ENCODE peak calls at places on chromosome 14, in six cellular contexts. One of them, this sample, is unnamed.

GRCh38 chr14:93033983-93034670 is 81.6 kb downstream of the ITPK1 start:
- DNase-seq in lung: no peak
- DNase-seq in tibial nerve: no peak
- DNase-seq in stomach: no peak
- DNase-seq in cardiac muscle cell: no peak
- DNase-seq in neural crest cell: no peak
- DNase-seq in this sample: peak

GRCh38 chr14:94532462-94532861 is 23.2 kb upstream of the SERPINA12 start:
- DNase-seq in lung: no peak
- DNase-seq in tibial nerve: no peak
- DNase-seq in stomach: no peak
- DNase-seq in cardiac muscle cell: peak
- DNase-seq in neural crest cell: no peak
- DNase-seq in this sample: no peak

GRCh38 chr14:88248606-88249005 is 74.5 kb downstream of the KCNK10 start:
- DNase-seq in lung: no peak
- DNase-seq in tibial nerve: no peak
- DNase-seq in stomach: no peak
- DNase-seq in cardiac muscle cell: peak
- DNase-seq in neural crest cell: no peak
- DNase-seq in this sample: no peak

GRCh38 chr14:68677476-68677875 is 115.4 kb downstream of the ZFP36L1 start:
- DNase-seq in lung: no peak
- DNase-seq in tibial nerve: no peak
- DNase-seq in stomach: no peak
- DNase-seq in cardiac muscle cell: no peak
- DNase-seq in neural crest cell: no peak
- DNase-seq in this sample: no peak

GRCh38 chr14:92106095-92106937 is at the start of gene ATXN3:
- DNase-seq in lung: peak
- DNase-seq in tibial nerve: peak
- DNase-seq in stomach: peak
- DNase-seq in cardiac muscle cell: peak
- DNase-seq in neural crest cell: peak
- DNase-seq in this sample: peak

GRCh38 chr14:86221000-86221399 is 691.1 kb downstream of the FLRT2 start:
- DNase-seq in lung: no peak
- DNase-seq in tibial nerve: no peak
- DNase-seq in stomach: no peak
- DNase-seq in cardiac muscle cell: no peak
- DNase-seq in neural crest cell: no peak
- DNase-seq in this sample: no peak

GRCh38 chr14:73888460-73888725 is 1.7 kb downstream of the ZNF410 start:
- DNase-seq in lung: no peak
- DNase-seq in tibial nerve: no peak
- DNase-seq in stomach: no peak
- DNase-seq in cardiac muscle cell: peak
- DNase-seq in neural crest cell: no peak
- DNase-seq in this sample: no peak

GRCh38 chr14:20632831-20633771 is 8.4 kb downstream of the OR6S1 start:
- DNase-seq in lung: peak
- DNase-seq in tibial nerve: no peak
- DNase-seq in stomach: peak
- DNase-seq in cardiac muscle cell: peak
- DNase-seq in neural crest cell: peak
- DNase-seq in this sample: peak

GRCh38 chr14:102088012-102088792 is 1.4 kb upstream of the HSP90AA1 start:
- DNase-seq in lung: peak
- DNase-seq in tibial nerve: peak
- DNase-seq in stomach: peak
- DNase-seq in cardiac muscle cell: peak
- DNase-seq in neural crest cell: peak
- DNase-seq in this sample: peak

GRCh38 chr14:58830121-58830520 is 192.4 kb downstream of the DACT1 start:
- DNase-seq in lung: no peak
- DNase-seq in tibial nerve: no peak
- DNase-seq in stomach: no peak
- DNase-seq in cardiac muscle cell: no peak
- DNase-seq in neural crest cell: no peak
- DNase-seq in this sample: no peak

GRCh38 chr14:104532191-104532555 is 47.4 kb upstream of the C14orf180 start:
- DNase-seq in lung: no peak
- DNase-seq in tibial nerve: no peak
- DNase-seq in stomach: no peak
- DNase-seq in cardiac muscle cell: no peak
- DNase-seq in neural crest cell: no peak
- DNase-seq in this sample: no peak

GRCh38 chr14:39218171-39218769 is 15.4 kb upstream of the MIA2 start:
- DNase-seq in lung: no peak
- DNase-seq in tibial nerve: no peak
- DNase-seq in stomach: no peak
- DNase-seq in cardiac muscle cell: peak
- DNase-seq in neural crest cell: no peak
- DNase-seq in this sample: no peak

DNA sequence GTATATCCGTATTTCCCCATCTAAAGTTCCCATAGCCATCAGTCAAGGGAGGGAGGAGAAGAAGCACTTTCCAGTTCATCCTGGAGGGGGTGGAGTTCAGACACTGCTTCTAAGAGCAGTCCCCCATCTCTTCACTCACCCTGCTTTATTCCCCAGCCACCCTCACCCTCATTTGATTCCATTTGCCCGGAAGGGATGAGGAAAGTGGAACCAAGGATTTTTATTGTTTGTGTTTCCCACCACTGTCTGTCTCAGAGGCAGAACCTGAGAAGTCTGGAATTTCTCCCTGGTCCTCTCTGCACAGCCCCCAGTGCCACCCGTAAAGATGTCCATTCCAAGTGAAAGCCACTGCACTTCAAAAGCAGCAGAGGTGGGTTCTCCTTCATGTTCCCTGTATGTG is 134.2 kb upstream of the HIF1A start:
- DNase-seq in lung: no peak
- DNase-seq in tibial nerve: no peak
- DNase-seq in stomach: no peak
- DNase-seq in cardiac muscle cell: peak
- DNase-seq in neural crest cell: no peak
- DNase-seq in this sample: no peak
- TF ChIP-seq CTCF in lung: no peak
- TF ChIP-seq CTCF in tibial nerve: no peak
- TF ChIP-seq CTCF in stomach: no peak
- TF ChIP-seq CTCF in cardiac muscle cell: peak
- TF ChIP-seq CTCF in neural crest cell: no peak
- TF ChIP-seq CTCF in this sample: no peak

DNA sequence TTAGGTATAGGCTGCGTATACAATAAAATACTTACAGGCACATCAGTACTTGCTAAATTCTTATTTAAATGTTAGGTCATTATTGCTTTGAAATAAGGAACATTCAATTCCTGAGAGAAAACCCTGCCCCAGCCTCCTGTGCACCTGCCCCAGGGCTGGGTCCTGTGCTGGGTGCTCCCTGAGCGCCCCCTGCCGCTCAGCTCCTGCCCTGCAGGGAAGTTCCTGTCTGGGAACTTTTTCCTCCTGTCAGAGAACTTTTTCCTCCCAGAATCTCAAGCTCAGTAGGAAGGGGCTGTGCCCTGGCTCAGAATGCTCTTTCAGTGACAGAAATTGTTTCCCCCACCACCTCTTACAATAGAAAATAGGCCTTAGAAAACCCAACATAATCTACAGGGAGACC is 751.1 kb downstream of the TMEM121 start:
- DNase-seq in lung: no peak
- DNase-seq in tibial nerve: no peak
- DNase-seq in stomach: peak
- DNase-seq in cardiac muscle cell: no peak
- DNase-seq in neural crest cell: no peak
- DNase-seq in this sample: peak
- TF ChIP-seq CTCF in lung: no peak
- TF ChIP-seq CTCF in tibial nerve: peak
- TF ChIP-seq CTCF in stomach: no peak
- TF ChIP-seq CTCF in cardiac muscle cell: no peak
- TF ChIP-seq CTCF in neural crest cell: no peak
- TF ChIP-seq CTCF in this sample: peak

DNA sequence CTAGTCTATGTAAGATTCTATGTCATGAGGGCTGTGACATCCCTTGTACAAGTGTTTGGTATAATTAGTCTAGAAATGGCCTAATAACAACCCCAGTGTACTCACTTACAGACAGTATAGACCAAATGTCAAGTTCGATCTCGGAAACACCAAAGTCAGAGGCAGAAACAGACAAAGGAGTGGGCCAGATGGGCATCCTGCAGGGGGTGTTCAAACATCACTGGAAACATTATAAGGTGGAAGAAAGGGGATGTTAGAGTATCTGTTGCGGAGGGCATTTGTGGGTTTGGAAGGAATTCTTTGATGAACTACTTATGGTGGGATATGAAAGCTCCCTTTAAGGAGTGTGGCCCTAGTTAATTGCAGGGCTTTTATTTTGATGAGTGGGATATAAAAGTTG is 134.6 kb downstream of the ESR2 start:
- DNase-seq in lung: no peak
- DNase-seq in tibial nerve: no peak
- DNase-seq in stomach: no peak
- DNase-seq in cardiac muscle cell: no peak
- DNase-seq in neural crest cell: no peak
- DNase-seq in this sample: no peak
- TF ChIP-seq CTCF in lung: no peak
- TF ChIP-seq CTCF in tibial nerve: no peak
- TF ChIP-seq CTCF in stomach: no peak
- TF ChIP-seq CTCF in cardiac muscle cell: peak
- TF ChIP-seq CTCF in neural crest cell: no peak
- TF ChIP-seq CTCF in this sample: peak

GRCh38 chr14:24308342-24309124 is 756 bp upstream of the CIDEB start:
- DNase-seq in lung: no peak
- DNase-seq in tibial nerve: no peak
- DNase-seq in stomach: no peak
- DNase-seq in cardiac muscle cell: no peak
- DNase-seq in neural crest cell: no peak
- DNase-seq in this sample: no peak
- TF ChIP-seq CTCF in lung: no peak
- TF ChIP-seq CTCF in tibial nerve: no peak
- TF ChIP-seq CTCF in stomach: no peak
- TF ChIP-seq CTCF in cardiac muscle cell: no peak
- TF ChIP-seq CTCF in neural crest cell: peak
- TF ChIP-seq CTCF in this sample: no peak

GRCh38 chr14:33611405-33612183 is 339.3 kb downstream of the EGLN3 start:
- DNase-seq in lung: no peak
- DNase-seq in tibial nerve: no peak
- DNase-seq in stomach: no peak
- DNase-seq in cardiac muscle cell: peak
- DNase-seq in neural crest cell: no peak
- DNase-seq in this sample: no peak

GRCh38 chr14:33617154-33617553 is 333.7 kb downstream of the EGLN3 start:
- DNase-seq in lung: no peak
- DNase-seq in tibial nerve: no peak
- DNase-seq in stomach: no peak
- DNase-seq in cardiac muscle cell: peak
- DNase-seq in neural crest cell: no peak
- DNase-seq in this sample: no peak

GRCh38 chr14:33610121-33610520 is 340.8 kb downstream of the EGLN3 start:
- DNase-seq in lung: no peak
- DNase-seq in tibial nerve: no peak
- DNase-seq in stomach: no peak
- DNase-seq in cardiac muscle cell: no peak
- DNase-seq in neural crest cell: no peak
- DNase-seq in this sample: no peak

DNA sequence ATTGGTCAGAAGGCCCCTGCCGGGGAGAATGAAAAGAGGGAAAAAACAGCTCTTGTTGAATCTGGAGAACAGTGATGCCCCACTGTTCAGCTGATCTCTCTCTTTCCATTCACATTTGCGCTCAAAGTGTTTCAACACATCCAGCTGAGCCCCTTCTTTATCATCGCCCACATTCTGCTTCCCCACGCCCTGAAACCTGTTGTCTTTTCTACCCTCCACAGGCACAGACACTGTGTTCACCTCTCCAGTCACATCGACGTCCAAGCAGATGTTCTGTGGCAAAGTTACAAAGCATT is 338.7 kb downstream of the EGLN3 start:
- DNase-seq in lung: no peak
- DNase-seq in tibial nerve: no peak
- DNase-seq in stomach: no peak
- DNase-seq in cardiac muscle cell: no peak
- DNase-seq in neural crest cell: no peak
- DNase-seq in this sample: no peak
- TF ChIP-seq CTCF in lung: no peak
- TF ChIP-seq CTCF in tibial nerve: no peak
- TF ChIP-seq CTCF in stomach: no peak
- TF ChIP-seq CTCF in cardiac muscle cell: no peak
- TF ChIP-seq CTCF in neural crest cell: no peak
- TF ChIP-seq CTCF in this sample: no peak

GRCh38 chr14:64801800-64802199 is 77.9 kb downstream of the SPTB start:
- DNase-seq in lung: no peak
- DNase-seq in tibial nerve: no peak
- DNase-seq in stomach: no peak
- DNase-seq in cardiac muscle cell: peak
- DNase-seq in neural crest cell: peak
- DNase-seq in this sample: peak
- TF ChIP-seq CTCF in lung: no peak
- TF ChIP-seq CTCF in tibial nerve: peak
- TF ChIP-seq CTCF in stomach: no peak
- TF ChIP-seq CTCF in cardiac muscle cell: peak
- TF ChIP-seq CTCF in neural crest cell: peak
- TF ChIP-seq CTCF in this sample: peak

GRCh38 chr14:79352026-79352425 is 859.3 kb downstream of the DIO2 start:
- DNase-seq in lung: no peak
- DNase-seq in tibial nerve: no peak
- DNase-seq in stomach: no peak
- DNase-seq in cardiac muscle cell: no peak
- DNase-seq in neural crest cell: no peak
- DNase-seq in this sample: no peak

GRCh38 chr14:79354336-79354735 is 857.0 kb downstream of the DIO2 start:
- DNase-seq in lung: no peak
- DNase-seq in tibial nerve: no peak
- DNase-seq in stomach: no peak
- DNase-seq in cardiac muscle cell: no peak
- DNase-seq in neural crest cell: no peak
- DNase-seq in this sample: no peak

GRCh38 chr14:79357307-79357706 is 854.0 kb downstream of the DIO2 start:
- DNase-seq in lung: no peak
- DNase-seq in tibial nerve: no peak
- DNase-seq in stomach: no peak
- DNase-seq in cardiac muscle cell: no peak
- DNase-seq in neural crest cell: no peak
- DNase-seq in this sample: no peak

GRCh38 chr14:79356040-79356439 is 855.3 kb downstream of the DIO2 start:
- DNase-seq in lung: no peak
- DNase-seq in tibial nerve: no peak
- DNase-seq in stomach: no peak
- DNase-seq in cardiac muscle cell: no peak
- DNase-seq in neural crest cell: no peak
- DNase-seq in this sample: no peak
- TF ChIP-seq CTCF in lung: no peak
- TF ChIP-seq CTCF in tibial nerve: peak
- TF ChIP-seq CTCF in stomach: no peak
- TF ChIP-seq CTCF in cardiac muscle cell: no peak
- TF ChIP-seq CTCF in neural crest cell: no peak
- TF ChIP-seq CTCF in this sample: no peak

GRCh38 chr14:22822619-22823551 is 6.8 kb upstream of the MRPL52 start:
- DNase-seq in lung: peak
- DNase-seq in tibial nerve: peak
- DNase-seq in stomach: peak
- DNase-seq in cardiac muscle cell: peak
- DNase-seq in neural crest cell: peak
- DNase-seq in this sample: peak
- TF ChIP-seq CTCF in lung: peak
- TF ChIP-seq CTCF in tibial nerve: peak
- TF ChIP-seq CTCF in stomach: no peak
- TF ChIP-seq CTCF in cardiac muscle cell: peak
- TF ChIP-seq CTCF in neural crest cell: peak
- TF ChIP-seq CTCF in this sample: peak

GRCh38 chr14:100827751-100828447 is 2.0 kb downstream of the MEG3 start:
- DNase-seq in lung: no peak
- DNase-seq in tibial nerve: no peak
- DNase-seq in stomach: no peak
- DNase-seq in cardiac muscle cell: peak
- DNase-seq in neural crest cell: no peak
- DNase-seq in this sample: no peak
- TF ChIP-seq CTCF in lung: no peak
- TF ChIP-seq CTCF in tibial nerve: peak
- TF ChIP-seq CTCF in stomach: no peak
- TF ChIP-seq CTCF in cardiac muscle cell: peak
- TF ChIP-seq CTCF in neural crest cell: no peak
- TF ChIP-seq CTCF in this sample: no peak